ENCODE peak calls at places on chromosomes 1 and 21, in six cellular contexts. Q is BJ, L is neuronal stem cell, V is bronchial epithelial cell, S is uterus, B is PC-3. E is an unnamed sample.

GRCh38 chr1:197948926-197949899 is 32.0 kb downstream of the LHX9 start:
- DNase-seq in Q (no peak), L (no peak), V (no peak), S (no peak), B (no peak), E (peak; percentile 14)

GRCh38 chr1:152806576-152806975 is at the start of gene LCE1C:
- DNase-seq in Q (no peak), L (no peak), V (peak; percentile 89), S (no peak), B (no peak), E (no peak)

GRCh38 chr1:92446546-92446945 is 40.2 kb downstream of the GFI1 start:
- DNase-seq in Q (no peak), L (no peak), V (peak; percentile 24), S (no peak), B (no peak), E (no peak)

GRCh38 chr1:5286244-5286643 is 631.8 kb downstream of the AJAP1 start:
- DNase-seq in Q (no peak), L (no peak), V (no peak), S (no peak), B (no peak), E (no peak)

GRCh38 chr1:61960999-61961398 is 218.7 kb downstream of the PATJ start:
- DNase-seq in Q (no peak), L (no peak), V (no peak), S (no peak), B (no peak), E (no peak)

GRCh38 chr1:51340380-51340779 is 10.0 kb upstream of the TTC39A start:
- DNase-seq in Q (no peak), L (no peak), V (no peak), S (no peak), B (no peak), E (no peak)

GRCh38 chr1:109252893-109253802 is 3.8 kb downstream of the CELSR2 start:
- DNase-seq in Q (no peak), L (no peak), V (no peak), S (peak; percentile 59), B (no peak), E (no peak)

GRCh38 chr1:86774305-86775304 is 70.2 kb downstream of the SH3GLB1 start:
- DNase-seq in Q (peak; percentile 50), L (no peak), V (peak; percentile 94), S (peak; percentile 86), B (peak; percentile 92), E (peak; percentile 49)

GRCh38 chr1:25996966-25997758 is 701 bp downstream of the PAFAH2 start:
- DNase-seq in Q (no peak), L (no peak), V (peak; percentile 33), S (peak; percentile 47), B (peak; percentile 14), E (peak; percentile 93)

GRCh38 chr1:59411147-59411546 is 114.3 kb downstream of the FGGY start:
- DNase-seq in Q (no peak), L (no peak), V (no peak), S (no peak), B (no peak), E (peak; percentile 15)

GRCh38 chr1:221309711-221310110 is 430.5 kb downstream of the HLX start:
- DNase-seq in Q (no peak), L (no peak), V (no peak), S (no peak), B (no peak), E (no peak)

GRCh38 chr1:240151126-240151735 is 59.5 kb downstream of the FMN2 start:
- DNase-seq in Q (no peak), L (no peak), V (no peak), S (no peak), B (peak; percentile 52), E (no peak)

GRCh38 chr21:38505654-38506523 is 7.6 kb upstream of the ERG start:
- DNase-seq in Q (no peak), L (peak; percentile 58), V (peak; percentile 77), S (peak; percentile 45), B (peak; percentile 85), E (peak; percentile 71)

GRCh38 chr1:217528271-217528670 is 102.6 kb downstream of the GPATCH2 start:
- DNase-seq in Q (no peak), L (no peak), V (peak; percentile 88), S (no peak), B (peak; percentile 75), E (no peak)

GRCh38 chr1:106831511-106831910 is 225.0 kb upstream of the PRMT6 start:
- DNase-seq in Q (no peak), L (no peak), V (no peak), S (no peak), B (peak; percentile 49), E (no peak)

GRCh38 chr1:6481820-6482471 is 9.5 kb downstream of the PLEKHG5 start:
- DNase-seq in Q (no peak), L (no peak), V (no peak), S (no peak), B (no peak), E (no peak)

GRCh38 chr1:2088434-2088833 is 38.2 kb downstream of the PRKCZ start:
- DNase-seq in Q (peak; percentile 17), L (no peak), V (no peak), S (peak; percentile 16), B (no peak), E (no peak)

GRCh38 chr1:43492816-43493215 is 37.9 kb upstream of the PTPRF start:
- DNase-seq in Q (no peak), L (no peak), V (peak; percentile 78), S (no peak), B (peak; percentile 83), E (no peak)

GRCh38 chr1:220121791-220122530 is 28.0 kb downstream of the IARS2 start:
- DNase-seq in Q (no peak), L (no peak), V (no peak), S (no peak), B (no peak), E (peak; percentile 96)

GRCh38 chr1:84300501-84300900 is 1.0 kb upstream of the SAMD13 start:
- DNase-seq in Q (no peak), L (no peak), V (no peak), S (no peak), B (no peak), E (no peak)

GRCh38 chr1:103327054-103327719 is 198.3 kb upstream of the RNPC3 start:
- DNase-seq in Q (no peak), L (no peak), V (no peak), S (no peak), B (no peak), E (no peak)

GRCh38 chr1:206674745-206675175 is 9.9 kb upstream of the MAPKAPK2 start:
- DNase-seq in Q (peak; percentile 97), L (no peak), V (peak; percentile 98), S (peak; percentile 95), B (peak; percentile 100), E (peak; percentile 71)

GRCh38 chr1:98296681-98297080 is 364.8 kb upstream of the SNX7 start:
- DNase-seq in Q (no peak), L (no peak), V (peak; percentile 95), S (no peak), B (peak; percentile 77), E (no peak)

GRCh38 chr1:228285661-228286504 is 78.0 kb downstream of the OBSCN start:
- DNase-seq in Q (no peak), L (no peak), V (no peak), S (no peak), B (no peak), E (no peak)

DNA sequence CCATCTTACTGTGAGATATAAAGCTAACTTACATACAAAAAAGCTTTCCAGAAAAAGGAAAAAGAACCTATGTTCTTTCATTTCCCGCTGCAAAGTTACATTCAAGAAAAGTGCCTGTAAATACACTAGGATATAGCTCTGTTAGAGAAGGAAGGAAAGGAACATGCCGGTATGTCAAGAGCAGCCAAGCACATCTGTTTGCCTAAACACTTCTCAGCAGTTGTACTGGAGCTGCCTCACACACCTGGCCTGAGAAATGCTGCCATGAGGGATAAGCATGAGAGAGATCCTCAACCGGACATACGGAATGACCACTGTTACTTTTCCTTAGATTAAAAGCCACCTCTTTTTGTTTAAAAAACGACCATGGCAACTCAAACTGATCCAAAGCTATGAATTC is 189.7 kb downstream of the RERE start:
- DNase-seq in Q (no peak), L (no peak), V (no peak), S (no peak), B (no peak), E (no peak)
- H3K36me3 ChIP-seq in Q (no peaks in the 10 kb centered on the region), L (no peaks in the 10 kb centered on the region), V (no peaks in the 10 kb centered on the region), S (no peaks in the 10 kb centered on the region), B (no peaks in the 10 kb centered on the region), E (no peaks in the 10 kb centered on the region)

DNA sequence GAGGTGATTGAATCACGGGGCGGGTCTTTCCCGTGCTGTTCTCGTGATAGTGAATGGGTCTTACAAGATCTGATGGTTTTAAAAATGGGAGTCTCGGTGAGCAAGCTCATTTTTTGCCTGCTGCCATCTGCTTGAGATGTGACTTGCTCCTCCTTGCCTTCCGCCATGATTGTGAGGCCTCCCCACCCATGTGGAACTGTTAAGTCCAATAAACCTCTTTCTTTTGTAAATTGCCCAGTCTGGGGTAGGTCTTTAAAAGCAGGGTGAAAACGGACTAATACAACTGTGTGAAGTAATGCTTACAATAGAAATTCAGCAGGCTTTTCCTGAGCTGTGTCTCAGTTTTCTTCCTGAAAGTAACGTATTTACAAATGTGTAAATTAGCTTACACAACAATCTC is 377.2 kb downstream of the SIPA1L2 start:
- DNase-seq in Q (no peak), L (no peak), V (no peak), S (no peak), B (no peak), E (no peak)
- H3K36me3 ChIP-seq in Q (no peaks in the 10 kb centered on the region), L (no peaks in the 10 kb centered on the region), V (no peaks in the 10 kb centered on the region), S (no peaks in the 10 kb centered on the region), B (no peaks in the 10 kb centered on the region), E (no peaks in the 10 kb centered on the region)

GRCh38 chr1:38013027-38013588 is 574 bp downstream of the UTP11 start:
- DNase-seq in Q (no peak), L (no peak), V (peak; percentile 53), S (no peak), B (peak; percentile 45), E (no peak)

GRCh38 chr1:38014171-38014570 is 1.6 kb downstream of the UTP11 start:
- DNase-seq in Q (no peak), L (no peak), V (no peak), S (no peak), B (no peak), E (no peak)

GRCh38 chr1:38015978-38016640 is 3.6 kb downstream of the UTP11 start:
- DNase-seq in Q (no peak), L (no peak), V (no peak), S (no peak), B (no peak), E (no peak)

GRCh38 chr1:38018864-38019343 is 6.4 kb downstream of the UTP11 start:
- DNase-seq in Q (no peak), L (no peak), V (no peak), S (no peak), B (peak; percentile 42), E (no peak)

GRCh38 chr1:38014724-38015424 is 2.3 kb downstream of the UTP11 start:
- DNase-seq in Q (no peak), L (no peak), V (no peak), S (no peak), B (no peak), E (no peak)
- H3K36me3 ChIP-seq in Q (peaks cover 11% of the 10 kb centered on the region), L (peaks cover 59% of the 10 kb centered on the region), V (peaks cover 10% of the 10 kb centered on the region), S (no peaks in the 10 kb centered on the region), B (peaks cover 44% of the 10 kb centered on the region), E (peaks cover 8% of the 10 kb centered on the region)

DNA sequence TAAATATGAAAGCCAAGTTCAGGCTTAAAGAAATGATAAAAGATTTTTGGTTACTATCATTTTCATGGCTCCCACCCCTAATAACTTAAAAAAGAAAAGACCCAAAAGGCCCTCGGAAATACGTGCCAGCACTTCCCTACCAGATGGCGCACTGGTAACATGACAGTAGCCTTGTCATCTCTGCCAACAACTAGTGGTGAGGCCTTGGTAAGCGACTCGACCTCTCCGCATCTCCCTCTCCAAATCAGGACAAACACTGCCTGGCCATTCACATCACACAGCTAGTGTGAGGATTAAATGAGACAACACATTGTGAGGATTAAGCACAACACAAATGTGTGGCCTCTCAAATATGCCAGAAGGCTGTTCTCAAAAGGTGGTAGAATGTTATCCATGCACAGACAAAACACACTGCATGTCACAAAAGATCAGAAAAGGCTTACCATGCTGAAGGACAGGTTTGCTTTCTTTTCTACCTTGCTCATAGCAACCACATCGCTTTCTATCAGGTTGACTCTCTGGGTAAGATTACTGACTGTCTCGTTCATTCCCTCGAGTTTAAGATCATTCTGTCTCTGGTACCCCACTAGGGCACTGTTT is 16.4 kb downstream of the TEX38 start:
- DNase-seq in Q (no peak), L (no peak), V (no peak), S (no peak), B (no peak), E (no peak)
- H3K36me3 ChIP-seq in Q (peaks cover 17% of the 10 kb centered on the region), L (peaks cover 100% of the 10 kb centered on the region), V (peaks cover 28% of the 10 kb centered on the region), S (no peaks in the 10 kb centered on the region), B (peaks cover 83% of the 10 kb centered on the region), E (peaks cover 15% of the 10 kb centered on the region)